ENCODE peak calls at places on chromosomes 16 and 17, in eight cellular contexts. G, V, L, X, J, F, N and Z are unnamed samples. For H3K27me3, the result is how much of the 10 kb centered on the place peaks cover.

GRCh38 chr17:8894189-8894611 is 26.7 kb upstream of the PIK3R6 start:
- DNase-seq in L (no peak), G (no peak), V (no peak), X (no peak), F (no peak), J (no peak), N (no peak), Z (no peak)

GRCh38 chr16:67158637-67159600 is 790 bp downstream of the TRADD start:
- DNase-seq in F (peak), N (no peak), X (no peak), L (no peak), V (no peak), G (peak), J (no peak), Z (peak)

GRCh38 chr16:48393843-48394703 is 8.9 kb upstream of the SIAH1 start:
- DNase-seq in L (peak), V (peak), J (peak), G (no peak), N (peak), X (no peak), F (no peak), Z (no peak)

GRCh38 chr17:885971-886571 is 93.5 kb downstream of the NXN start:
- DNase-seq in L (peak), N (peak), V (peak), X (no peak), F (no peak), G (no peak), J (no peak), Z (no peak)

GRCh38 chr17:79852748-79853147 is 13.5 kb upstream of the CBX4 start:
- DNase-seq in L (no peak), N (peak), X (no peak), G (no peak), J (peak), V (no peak), F (no peak), Z (no peak)

GRCh38 chr16:3637371-3637923 is 17.0 kb upstream of the DNASE1 start:
- DNase-seq in F (no peak), G (peak), J (peak), X (no peak), L (no peak), N (no peak), V (peak), Z (no peak)

GRCh38 chr16:84461029-84461415 is 43.4 kb downstream of the MEAK7 start:
- DNase-seq in G (no peak), J (no peak), N (no peak), V (peak), L (no peak), X (no peak), F (no peak), Z (no peak)

GRCh38 chr17:41918392-41919164 is at the start of gene ACLY:
- DNase-seq in V (peak), X (peak), G (peak), L (peak), N (peak), J (peak), F (peak), Z (peak)

GRCh38 chr16:1116693-1117077 is 20.6 kb upstream of the C1QTNF8 start:
- DNase-seq in L (no peak), X (no peak), G (no peak), V (no peak), N (no peak), J (no peak), F (no peak), Z (no peak)

GRCh38 chr16:586047-586644 is 3.7 kb upstream of the RAB40C start:
- DNase-seq in N (peak), F (no peak), G (no peak), L (no peak), X (no peak), J (peak), V (no peak), Z (no peak)

GRCh38 chr16:55439101-55439690 is 39.8 kb upstream of the MMP2 start:
- DNase-seq in X (no peak), G (no peak), J (no peak), V (no peak), F (no peak), N (no peak), L (no peak), Z (no peak)

GRCh38 chr16:13307255-13307654 is 405.9 kb downstream of the SHISA9 start:
- DNase-seq in J (no peak), F (no peak), N (no peak), V (no peak), L (no peak), X (no peak), G (no peak), Z (no peak)

GRCh38 chr17:8393470-8394231 is 4.0 kb downstream of the RNF222 start:
- DNase-seq in V (no peak), F (peak), N (no peak), G (no peak), J (peak), L (no peak), X (no peak), Z (peak)

GRCh38 chr16:11089504-11090124 is 145.2 kb downstream of the CLEC16A start:
- DNase-seq in G (no peak), F (no peak), L (no peak), X (no peak), N (peak), V (peak), J (peak), Z (peak)

GRCh38 chr16:12017583-12017982 is 41.0 kb downstream of the SNX29 start:
- DNase-seq in L (no peak), J (peak), V (no peak), N (peak), X (no peak), G (no peak), F (no peak), Z (no peak)

GRCh38 chr17:62892069-62892675 is 73.9 kb upstream of the TANC2 start:
- DNase-seq in X (no peak), G (no peak), L (no peak), N (no peak), J (no peak), F (no peak), V (no peak), Z (no peak)

GRCh38 chr17:41324180-41325075 is 8.9 kb upstream of the KRTAP17-1 start:
- DNase-seq in J (peak), L (no peak), V (no peak), N (no peak), X (peak), G (peak), F (no peak), Z (no peak)

DNA sequence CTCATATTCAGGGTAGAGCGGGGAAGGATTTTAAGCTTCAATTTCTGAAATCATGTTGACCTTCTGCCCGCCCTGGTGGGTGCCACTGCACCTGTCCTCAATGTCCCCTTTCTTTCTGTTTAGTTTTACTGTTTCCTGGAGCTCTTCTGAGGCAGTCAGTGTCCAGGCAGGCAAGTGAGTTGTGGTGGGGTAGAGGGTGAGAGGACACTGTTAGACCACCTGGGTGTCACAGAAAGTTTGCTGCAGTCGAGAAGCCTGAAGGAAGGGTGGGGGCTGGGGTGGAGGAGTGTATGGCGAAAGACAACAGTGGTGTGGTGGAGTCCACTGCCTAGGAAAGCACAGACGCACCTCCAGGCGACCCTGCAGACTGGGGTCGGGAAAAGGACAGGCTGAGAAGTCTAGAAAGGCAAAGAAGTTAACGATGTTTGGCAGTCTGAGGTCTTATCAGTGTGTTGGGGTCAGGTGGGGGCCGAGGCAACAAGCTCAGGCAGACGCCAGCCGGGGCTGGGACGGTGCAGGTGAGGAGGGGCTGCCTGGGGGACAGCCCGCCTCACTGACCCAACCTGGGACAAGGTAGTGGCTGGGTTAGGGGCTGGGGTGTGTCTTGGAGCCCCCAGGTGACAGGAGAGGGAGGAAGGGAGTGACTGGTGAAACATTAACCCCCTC is 23.3 kb upstream of the HOXB13 start:
- DNase-seq in N (no peak), G (no peak), F (no peak), L (no peak), X (no peak), J (no peak), V (peak), Z (no peak)
- H3K27me3 ChIP-seq in N (half or more), G (under half), F (half or more), L (half or more), X (under half), J (half or more), V (half or more), Z (half or more)

GRCh38 chr16:87891763-87892162 is 22.5 kb upstream of the SLC7A5 start:
- DNase-seq in X (no peak), V (no peak), G (no peak), J (no peak), L (no peak), F (no peak), N (no peak), Z (no peak)
- H3K4me3 ChIP-seq in X (no peak), V (no peak), G (no peak), J (no peak), L (no peak), F (no peak), N (no peak), Z (no peak)

GRCh38 chr17:48262982-48263586 is 155.5 kb downstream of the SNX11 start:
- DNase-seq in V (no peak), X (no peak), L (no peak), G (no peak), N (peak), J (peak), F (no peak), Z (no peak)
- TF ChIP-seq CTCF in V (no peak), X (peak), L (peak), G (peak), N (no peak), J (peak), F (peak), Z (peak)

GRCh38 chr17:48578616-48579560 is 738 bp upstream of the HOXB4 start:
- DNase-seq in J (peak), L (no peak), G (no peak), V (no peak), N (peak), F (no peak), X (no peak), Z (no peak)
- H3K27me3 ChIP-seq in J (under half), L (half or more), G (under half), V (under half), N (under half), F (under half), X (under half), Z (half or more)

GRCh38 chr17:7336240-7337175 is at the start of gene ACAP1:
- DNase-seq in N (no peak), L (no peak), V (no peak), G (no peak), X (no peak), J (no peak), F (peak), Z (peak)
- H3K4me3 ChIP-seq in N (no peak), L (no peak), V (peak), G (no peak), X (no peak), J (no peak), F (peak), Z (no peak)

DNA sequence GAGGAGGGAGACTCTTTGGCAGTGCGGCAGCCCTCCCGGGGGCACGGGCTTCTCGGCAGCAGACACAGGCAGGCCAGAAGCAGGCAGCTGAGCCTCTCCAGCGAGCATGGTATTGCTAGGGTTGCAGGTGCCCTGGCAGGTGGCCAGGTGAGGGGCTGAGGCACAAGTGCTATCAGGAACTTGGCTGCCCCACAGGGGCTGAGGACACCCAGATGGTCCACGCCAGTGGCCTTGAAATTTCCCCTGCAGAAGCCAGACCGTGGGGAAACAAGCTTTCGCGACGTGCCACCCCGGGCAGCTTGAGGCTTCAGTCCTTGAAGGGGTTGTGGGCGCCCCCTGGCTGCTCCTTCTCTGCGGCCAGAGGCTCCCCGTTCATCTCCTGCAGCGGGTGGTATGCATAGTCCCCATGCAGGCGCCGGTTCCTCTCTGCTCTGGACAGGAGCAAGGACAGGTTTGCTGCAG is 8.5 kb downstream of the NAGPA start:
- DNase-seq in X (no peak), N (no peak), F (no peak), G (peak), L (peak), J (no peak), V (no peak), Z (no peak)
- TF ChIP-seq CTCF in X (no peak), N (no peak), F (peak), G (peak), L (peak), J (peak), V (no peak), Z (no peak)

GRCh38 chr16:23857256-23857891 is 21.6 kb downstream of the PRKCB start:
- DNase-seq in J (no peak), F (no peak), G (no peak), X (no peak), L (no peak), V (no peak), N (no peak), Z (no peak)
- H3K27me3 ChIP-seq in J (under half), F (under half), G (under half), X (half or more), L (under half), V (under half), N (under half), Z (under half)

GRCh38 chr16:89331371-89332109 is 114.0 kb downstream of the ZNF778 start:
- DNase-seq in N (no peak), J (no peak), G (no peak), F (no peak), V (peak), L (no peak), X (no peak), Z (no peak)

GRCh38 chr16:89334461-89334860 is 117.0 kb downstream of the ZNF778 start:
- DNase-seq in X (no peak), F (no peak), G (no peak), L (no peak), V (no peak), J (no peak), N (no peak), Z (peak)

GRCh38 chr16:89334050-89334449 is 116.5 kb downstream of the ZNF778 start:
- DNase-seq in G (no peak), L (no peak), X (no peak), J (no peak), N (no peak), F (no peak), V (no peak), Z (no peak)

GRCh38 chr16:89330177-89330856 is 112.8 kb downstream of the ZNF778 start:
- DNase-seq in N (no peak), L (no peak), X (peak), J (peak), G (no peak), F (peak), V (no peak), Z (peak)

DNA sequence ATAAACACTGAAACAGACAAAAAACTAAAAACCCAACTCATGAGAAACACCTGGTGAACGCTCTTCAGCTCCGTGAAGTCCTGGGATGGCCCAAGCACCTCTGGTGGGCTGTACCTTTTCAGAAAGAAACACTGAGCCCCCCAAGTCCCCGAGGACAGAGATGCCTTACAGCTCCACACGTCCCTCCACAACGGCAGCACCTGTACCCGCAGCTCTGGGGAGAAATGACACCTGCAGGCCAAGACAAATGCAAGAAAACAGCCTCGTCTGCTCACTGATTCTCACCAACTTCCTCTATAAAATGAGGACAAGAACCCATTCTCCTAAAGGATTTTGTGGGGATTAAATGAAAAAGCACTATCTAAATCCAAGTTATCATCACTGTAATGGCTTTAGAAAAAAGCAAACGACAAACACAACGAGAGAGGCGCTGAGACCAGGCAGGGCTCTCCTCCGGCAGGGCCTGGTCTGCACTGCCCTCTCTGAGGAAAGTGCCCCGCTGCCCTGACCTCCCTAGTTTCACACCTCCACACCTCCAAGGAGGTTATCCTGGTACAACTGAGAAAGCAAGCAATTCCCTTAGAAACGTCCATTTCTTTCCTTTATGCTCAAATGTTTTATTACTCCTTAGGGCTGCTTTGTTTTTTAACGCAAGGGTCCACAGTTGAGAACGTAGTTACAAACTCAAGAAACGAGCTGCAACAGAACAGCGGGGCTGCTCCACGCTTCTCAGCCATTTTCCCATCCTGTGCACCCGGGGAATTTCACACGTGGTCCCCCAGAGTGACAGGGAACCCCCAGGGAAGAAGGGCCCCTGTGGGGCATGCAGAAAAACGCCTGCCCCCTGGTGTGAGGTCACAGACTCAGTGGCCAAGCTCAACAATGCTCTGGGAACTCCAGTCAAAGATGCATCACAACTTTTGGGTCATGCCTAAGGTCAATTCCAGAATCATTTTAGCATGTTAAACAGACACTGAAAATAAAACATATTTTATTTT is 115.0 kb downstream of the ZNF778 start:
- DNase-seq in V (peak), F (no peak), L (no peak), N (no peak), J (no peak), X (no peak), G (no peak), Z (peak)
- H3K4me3 ChIP-seq in V (no peak), F (no peak), L (no peak), N (no peak), J (no peak), X (no peak), G (no peak), Z (no peak)

GRCh38 chr16:73878616-73879015 is 418.0 kb upstream of the PSMD7 start:
- DNase-seq in G (peak), V (no peak), N (peak), X (peak), L (no peak), J (peak), F (no peak), Z (no peak)
- TF ChIP-seq CTCF in G (peak), V (peak), N (peak), X (peak), L (peak), J (peak), F (no peak), Z (no peak)